ENCODE peak calls at places on chromosomes 12 and 14, in five cellular contexts. Y is AG09309, D is mesenteric fat pad, Z is Right ventricle myocardium inferior, I is HTR-8/SVneo. S is an unnamed sample.

GRCh38 chr12:103800252-103800771 is 40.7 kb downstream of the NT5DC3 start:
- DNase-seq in I (no peak), D (no peak), Y (no peak), Z (peak; percentile 82), S (no peak)

GRCh38 chr12:109385339-109386078 is 37.8 kb downstream of the MYO1H start:
- DNase-seq in I (peak; percentile 53), Y (peak; percentile 29), Z (no peak), D (no peak), S (no peak)

GRCh38 chr12:121713257-121714155 is 954 bp downstream of the TMEM120B start:
- DNase-seq in Z (peak; percentile 81), D (no peak), Y (no peak), I (no peak), S (no peak)

GRCh38 chr12:48121522-48121921 is 2.4 kb downstream of the PFKM start:
- DNase-seq in Y (no peak), I (no peak), Z (no peak), D (no peak), S (no peak)

GRCh38 chr12:10140001-10140400 is 10.0 kb upstream of the CLEC7A start:
- DNase-seq in Z (peak; percentile 54), Y (peak; percentile 39), D (no peak), I (peak; percentile 32), S (peak; percentile 16)

GRCh38 chr12:124399622-124400021 is 104.7 kb downstream of the RFLNA start:
- DNase-seq in Y (no peak), D (no peak), Z (peak; percentile 79), I (no peak), S (no peak)

GRCh38 chr12:22765731-22766130 is 140.8 kb downstream of the ETNK1 start:
- DNase-seq in Z (no peak), D (no peak), I (no peak), Y (no peak), S (no peak)

GRCh38 chr12:123907021-123907420 is 65.6 kb downstream of the CCDC92 start:
- DNase-seq in Y (no peak), D (no peak), I (no peak), Z (no peak), S (no peak)

GRCh38 chr14:103031956-103032355 is 25.4 kb downstream of the CDC42BPB start:
- DNase-seq in I (no peak), Z (no peak), Y (no peak), D (no peak), S (no peak)

GRCh38 chr12:83827193-83827592 is 1085.4 kb downstream of the SLC6A15 start:
- DNase-seq in I (no peak), Z (no peak), Y (no peak), D (no peak), S (no peak)

GRCh38 chr14:73723411-73723798 is 9.2 kb upstream of the PNMA1 start:
- DNase-seq in Z (no peak), D (no peak), Y (peak; percentile 53), I (no peak), S (no peak)

GRCh38 chr12:116376354-116377193 is 99.1 kb upstream of the MED13L start:
- DNase-seq in Z (no peak), Y (no peak), I (no peak), D (no peak), S (no peak)

GRCh38 chr14:93902619-93903307 is 24.4 kb upstream of the FAM181A start:
- DNase-seq in Y (no peak), D (no peak), I (no peak), Z (no peak), S (no peak)

GRCh38 chr12:131084341-131085011 is 130.8 kb downstream of the ADGRD1 start:
- DNase-seq in I (no peak), Y (no peak), D (peak; percentile 80), Z (no peak), S (no peak)

GRCh38 chr14:41299924-41300323 is 306.8 kb upstream of the LRFN5 start:
- DNase-seq in D (no peak), I (no peak), Y (no peak), Z (no peak), S (no peak)

GRCh38 chr12:123126294-123127144 is 24.4 kb downstream of the PITPNM2 start:
- DNase-seq in Z (no peak), Y (peak; percentile 97), I (peak; percentile 95), D (no peak), S (no peak)

GRCh38 chr14:72692678-72693077 is 201.2 kb downstream of the DPF3 start:
- DNase-seq in D (no peak), Z (no peak), Y (no peak), I (no peak), S (no peak)

GRCh38 chr12:57343703-57344378 is 87.0 kb downstream of the R3HDM2 start:
- DNase-seq in Z (no peak), I (no peak), Y (no peak), D (no peak), S (no peak)

GRCh38 chr12:89571481-89572190 is 45.8 kb upstream of the POC1B start:
- DNase-seq in D (no peak), Y (peak; percentile 78), Z (no peak), I (peak; percentile 25), S (no peak)

GRCh38 chr14:91377700-91378652 is 39.6 kb downstream of the CCDC88C start:
- DNase-seq in I (no peak), Z (peak; percentile 69), Y (no peak), D (no peak), S (no peak)

GRCh38 chr12:90999946-91000345 is 4.8 kb downstream of the EPYC start:
- DNase-seq in I (no peak), Y (no peak), D (no peak), Z (no peak), S (no peak)

GRCh38 chr14:67883717-67884116 is 64.1 kb downstream of the RAD51B start:
- DNase-seq in D (no peak), Y (peak; percentile 3), Z (no peak), I (peak; percentile 57), S (no peak)

GRCh38 chr14:99552572-99553216 is 51.3 kb downstream of the CCDC85C start:
- DNase-seq in D (no peak), I (no peak), Z (no peak), Y (no peak), S (no peak)

GRCh38 chr14:105507247-105507646 is 16.2 kb downstream of the TEDC1 start:
- DNase-seq in Z (peak; percentile 15), Y (no peak), D (no peak), I (no peak), S (no peak)

GRCh38 chr14:36582011-36582873 is at the start of gene NKX2-8:
- DNase-seq in I (peak; percentile 17), D (no peak), Y (no peak), Z (no peak), S (no peak)

GRCh38 chr12:25924535-25925001 is 33.9 kb upstream of the RASSF8 start:
- DNase-seq in I (peak; percentile 48), D (no peak), Y (peak; percentile 41), Z (no peak), S (no peak)

GRCh38 chr14:65565948-65566347 is 153.4 kb downstream of the FUT8 start:
- DNase-seq in Y (no peak), Z (no peak), D (no peak), I (no peak), S (no peak)

GRCh38 chr14:95998656-95999055 is 40.5 kb upstream of the C14orf132 start:
- DNase-seq in D (no peak), I (peak; percentile 26), Z (no peak), Y (peak; percentile 13), S (no peak)

GRCh38 chr14:31968912-31969311 is 108.2 kb upstream of the ARHGAP5 start:
- DNase-seq in I (no peak), D (no peak), Z (no peak), Y (no peak), S (no peak)

GRCh38 chr14:41875113-41875512 is 268.4 kb downstream of the LRFN5 start:
- DNase-seq in Z (no peak), I (no peak), D (no peak), Y (no peak), S (no peak)

GRCh38 chr12:76909290-76909689 is 30.5 kb upstream of the CSRP2 start:
- DNase-seq in D (no peak), I (no peak), Y (no peak), Z (no peak), S (no peak)

GRCh38 chr12:52020539-52021336 is 14.0 kb downstream of the TAMALIN start:
- DNase-seq in D (no peak), I (peak; percentile 79), Z (peak; percentile 68), Y (no peak), S (peak; percentile 54)